ENCODE peak calls at places on chromosomes 7 and 10, in nine cellular contexts. I is brain microvascular endothelial cell, J is esophagus squamous epithelium, E is GM12878, D is HL-60, M is heart left ventricle, R is PC-9, H is adrenal gland, V is GM12865. U is an unnamed sample.

GRCh38 chr7:106717254-106717996 is 56.5 kb upstream of the CCDC71L start:
- DNase-seq in I (no peak), J (no peak), E (no peak), D (no peak), M (no peak), R (no peak), H (no peak), V (no peak), U (no peak)

GRCh38 chr7:26007510-26007909 is 144.5 kb upstream of the NFE2L3 start:
- DNase-seq in I (no peak), J (no peak), E (no peak), D (no peak), M (no peak), R (no peak), H (no peak), V (no peak), U (no peak)

GRCh38 chr7:66939325-66939724 is 18.3 kb downstream of the TMEM248 start:
- DNase-seq in I (no peak), J (no peak), E (no peak), D (no peak), M (no peak), R (no peak), H (no peak), V (no peak), U (no peak)

GRCh38 chr10:127928021-127928806 is 21.3 kb downstream of the PTPRE start:
- DNase-seq in I (peak; percentile 82), J (no peak), E (no peak), D (no peak), M (no peak), R (no peak), H (peak; percentile 76), V (no peak), U (no peak)

GRCh38 chr10:99234739-99235468 is 748 bp downstream of the HPSE2 start:
- DNase-seq in I (no peak), J (no peak), E (no peak), D (no peak), M (no peak), R (no peak), H (no peak), V (no peak), U (no peak)

GRCh38 chr7:140033779-140034363 is 28.9 kb downstream of the PARP12 start:
- DNase-seq in I (peak; percentile 33), J (no peak), E (no peak), D (no peak), M (no peak), R (no peak), H (no peak), V (no peak), U (no peak)

GRCh38 chr7:49001610-49002033 is 77.3 kb downstream of the CDC14C start:
- DNase-seq in I (no peak), J (no peak), E (peak; percentile 24), D (peak; percentile 61), M (no peak), R (no peak), H (peak; percentile 5), V (peak; percentile 71), U (peak; percentile 79)

GRCh38 chr7:131507592-131508331 is 48.7 kb downstream of the PODXL start:
- DNase-seq in I (peak; percentile 73), J (peak; percentile 15), E (no peak), D (peak; percentile 67), M (peak; percentile 92), R (peak; percentile 47), H (peak; percentile 87), V (peak; percentile 65), U (peak; percentile 69)

GRCh38 chr10:102508506-102508905 is 4.7 kb downstream of the SUFU start:
- DNase-seq in I (no peak), J (no peak), E (no peak), D (no peak), M (no peak), R (no peak), H (no peak), V (no peak), U (no peak)

GRCh38 chr7:101239951-101240220 is 2.3 kb upstream of the CLDN15 start:
- DNase-seq in I (no peak), J (no peak), E (no peak), D (no peak), M (no peak), R (no peak), H (no peak), V (no peak), U (no peak)

GRCh38 chr10:131032329-131033165 is 279.0 kb downstream of the TCERG1L start:
- DNase-seq in I (no peak), J (no peak), E (no peak), D (no peak), M (no peak), R (no peak), H (no peak), V (no peak), U (no peak)

GRCh38 chr10:93752761-93753160 is 5.0 kb upstream of the LGI1 start:
- DNase-seq in I (peak; percentile 66), J (no peak), E (no peak), D (no peak), M (no peak), R (peak; percentile 85), H (no peak), V (no peak), U (no peak)

GRCh38 chr10:78134919-78135318 is 101.3 kb downstream of the RPS24 start:
- DNase-seq in I (no peak), J (no peak), E (no peak), D (no peak), M (no peak), R (no peak), H (no peak), V (no peak), U (peak; percentile 46)

GRCh38 chr7:9983048-9983447 is 990.6 kb upstream of the PHF14 start:
- DNase-seq in I (no peak), J (no peak), E (no peak), D (no peak), M (no peak), R (no peak), H (no peak), V (no peak), U (no peak)

GRCh38 chr10:109253306-109253705 is 670.0 kb downstream of the XPNPEP1 start:
- DNase-seq in I (no peak), J (no peak), E (no peak), D (no peak), M (no peak), R (no peak), H (no peak), V (no peak), U (no peak)

GRCh38 chr10:46001187-46001756 is 29.0 kb downstream of the TIMM23 start:
- DNase-seq in I (no peak), J (no peak), E (no peak), D (no peak), M (no peak), R (no peak), H (no peak), V (no peak), U (no peak)

GRCh38 chr10:28959850-28960501 is 282.7 kb downstream of the BAMBI start:
- DNase-seq in I (no peak), J (no peak), E (no peak), D (no peak), M (no peak), R (no peak), H (no peak), V (no peak), U (no peak)

GRCh38 chr10:75755528-75755927 is 324.1 kb downstream of the LRMDA start:
- DNase-seq in I (no peak), J (no peak), E (no peak), D (peak; percentile 10), M (no peak), R (no peak), H (no peak), V (no peak), U (no peak)

GRCh38 chr10:52170776-52171175 is 143.3 kb upstream of the DKK1 start:
- DNase-seq in I (no peak), J (no peak), E (no peak), D (no peak), M (no peak), R (no peak), H (no peak), V (peak; percentile 3), U (no peak)

GRCh38 chr10:103040424-103040823 is 122.3 kb downstream of the CNNM2 start:
- DNase-seq in I (peak; percentile 82), J (no peak), E (no peak), D (no peak), M (no peak), R (no peak), H (no peak), V (no peak), U (no peak)

GRCh38 chr10:11242443-11243386 is 225.0 kb downstream of the CELF2 start:
- DNase-seq in I (no peak), J (no peak), E (peak; percentile 90), D (no peak), M (peak; percentile 79), R (no peak), H (peak; percentile 7), V (peak; percentile 94), U (no peak)

GRCh38 chr7:111438369-111439289 is 123.7 kb downstream of the IMMP2L start:
- DNase-seq in I (peak; percentile 71), J (no peak), E (no peak), D (no peak), M (no peak), R (no peak), H (no peak), V (no peak), U (no peak)

GRCh38 chr10:78892383-78893191 is 176.2 kb upstream of the ZMIZ1 start:
- DNase-seq in I (no peak), J (no peak), E (no peak), D (no peak), M (no peak), R (no peak), H (peak; percentile 36), V (no peak), U (no peak)

GRCh38 chr7:30348083-30348560 is 63.7 kb downstream of the ZNRF2 start:
- DNase-seq in I (peak; percentile 76), J (no peak), E (peak; percentile 85), D (peak; percentile 77), M (no peak), R (peak; percentile 95), H (peak; percentile 11), V (peak; percentile 89), U (no peak)
- H3K4me3 ChIP-seq in I (no peak overlapping the region), J (no peak overlapping the region), E (peak overlapping the region; percentile 4), D (peak overlapping the region; percentile 20), M (no peak overlapping the region), R (peak overlapping the region; percentile 13), H (no peak overlapping the region), V (peak overlapping the region; percentile 38), U (no peak overlapping the region)

GRCh38 chr7:31687024-31687423 is at the start of gene PPP1R17:
- DNase-seq in I (no peak), J (no peak), E (no peak), D (no peak), M (peak; percentile 56), R (no peak), H (no peak), V (no peak), U (no peak)
- H3K4me3 ChIP-seq in I (no peak within 1 kb of the TSS), J (no peak within 1 kb of the TSS), E (no peak within 1 kb of the TSS), D (no peak within 1 kb of the TSS), M (no peak within 1 kb of the TSS), R (no peak within 1 kb of the TSS), H (no peak within 1 kb of the TSS), V (no peak within 1 kb of the TSS), U (no peak within 1 kb of the TSS)

GRCh38 chr7:54933610-54934009 is 85.2 kb upstream of the EGFR start:
- DNase-seq in I (no peak), J (no peak), E (no peak), D (no peak), M (no peak), R (no peak), H (no peak), V (no peak), U (no peak)
- H3K4me3 ChIP-seq in I (peak overlapping the region; percentile 54), J (peak overlapping the region; percentile 50), E (no peak overlapping the region), D (no peak overlapping the region), M (peak overlapping the region; percentile 16), R (peak overlapping the region; percentile 60), H (peak overlapping the region; percentile 37), V (no peak overlapping the region), U (no peak overlapping the region)

GRCh38 chr7:116230191-116231005 is 20.1 kb downstream of the TES start:
- DNase-seq in I (no peak), J (no peak), E (no peak), D (no peak), M (no peak), R (no peak), H (peak; percentile 11), V (peak; percentile 10), U (no peak)
- H3K4me3 ChIP-seq in I (no peak overlapping the region), J (no peak overlapping the region), E (no peak overlapping the region), D (no peak overlapping the region), M (no peak overlapping the region), R (no peak overlapping the region), H (no peak overlapping the region), V (no peak overlapping the region), U (no peak overlapping the region)